ENCODE peak calls at places on chromosomes 6 and 20, in nine cellular contexts. H, N, F, S, G, V, O, J and Y are unnamed samples.
A peak's percentile ranks its signal among the peaks of the same experiment; 100 is the strongest.

GRCh38 chr20:12371955-12372354 is 454.3 kb downstream of the BTBD3 start:
- DNase-seq in N (no peak), V (no peak), G (no peak), F (no peak), O (no peak), H (no peak), J (no peak), S (no peak), Y (no peak)

GRCh38 chr6:56314683-56315523 is 67.5 kb upstream of the COL21A1 start:
- DNase-seq in J (no peak), O (peak; percentile 50), H (peak; percentile 48), V (no peak), G (peak; percentile 77), F (no peak), N (peak; percentile 65), S (no peak), Y (peak; percentile 46)

GRCh38 chr6:41591122-41591521 is 44.9 kb downstream of the FOXP4 start:
- DNase-seq in S (no peak), J (no peak), G (no peak), N (no peak), V (no peak), H (no peak), F (no peak), O (no peak), Y (no peak)

GRCh38 chr6:84150680-84151079 is 76.8 kb downstream of the CEP162 start:
- DNase-seq in J (no peak), N (no peak), F (no peak), V (no peak), G (no peak), O (peak; percentile 88), H (no peak), S (no peak), Y (no peak)

GRCh38 chr6:139591075-139591474 is 216.6 kb upstream of the CITED2 start:
- DNase-seq in O (peak; percentile 63), S (no peak), N (no peak), J (no peak), V (no peak), G (no peak), F (no peak), H (no peak), Y (no peak)

GRCh38 chr6:52543729-52544324 is 33.0 kb downstream of the TRAM2 start:
- DNase-seq in O (peak; percentile 55), J (no peak), S (no peak), G (peak; percentile 32), V (no peak), F (no peak), H (peak; percentile 28), N (peak; percentile 48), Y (no peak)

GRCh38 chr20:20668639-20669038 is 43.8 kb downstream of the RALGAPA2 start:
- DNase-seq in F (no peak), N (no peak), O (no peak), G (no peak), H (no peak), S (no peak), J (no peak), V (no peak), Y (no peak)

GRCh38 chr6:41170547-41171160 is 7.7 kb upstream of the TREM2 start:
- DNase-seq in G (no peak), J (no peak), O (no peak), V (no peak), F (no peak), S (no peak), H (no peak), N (no peak), Y (no peak)

GRCh38 chr20:63653974-63654680 is 903 bp upstream of the STMN3 start:
- DNase-seq in H (no peak), J (no peak), V (no peak), F (no peak), G (no peak), O (no peak), S (no peak), N (no peak), Y (no peak)

GRCh38 chr6:24646771-24647170 is 780 bp upstream of the KIAA0319 start:
- DNase-seq in N (no peak), J (no peak), O (peak; percentile 12), V (no peak), H (no peak), S (no peak), G (no peak), F (no peak), Y (no peak)

DNA sequence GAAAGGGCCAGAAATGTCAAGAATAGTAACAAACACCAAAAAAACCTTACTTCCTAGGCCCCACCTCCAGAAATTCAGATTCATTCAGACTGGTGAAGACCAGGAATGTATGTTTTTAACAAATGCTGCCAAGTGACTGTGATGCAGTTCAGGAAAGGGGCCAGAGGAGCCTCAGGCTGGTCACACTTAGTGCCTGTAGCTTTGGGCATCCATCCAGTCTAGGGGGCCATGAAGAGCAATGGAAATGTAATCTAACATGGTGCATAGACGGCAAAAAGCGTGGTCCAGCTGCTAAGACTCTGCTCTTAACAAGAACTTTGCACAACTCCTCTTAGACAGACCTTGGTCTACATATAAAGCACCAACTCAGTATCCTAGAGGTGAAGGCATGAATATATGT is 7.1 kb downstream of the GJA1 start:
- DNase-seq in S (no peak), O (no peak), F (no peak), V (no peak), J (no peak), G (peak; percentile 30), N (no peak), H (peak; percentile 28), Y (no peak)
- H3K4me1 ChIP-seq in S (no peaks in the 10 kb centered on the region), O (peaks cover 17% of the 10 kb centered on the region), F (peaks cover 9% of the 10 kb centered on the region), V (peaks cover 92% of the 10 kb centered on the region), J (peaks cover 60% of the 10 kb centered on the region), G (peaks cover 59% of the 10 kb centered on the region), N (no peaks in the 10 kb centered on the region), H (peaks cover 5% of the 10 kb centered on the region), Y (peaks cover 5% of the 10 kb centered on the region)

GRCh38 chr6:103872219-103872618 is 987.5 kb downstream of the HACE1 start:
- DNase-seq in V (no peak), J (no peak), N (no peak), S (no peak), O (no peak), F (no peak), G (no peak), H (no peak), Y (no peak)
- TF ChIP-seq CTCF in V (no peak), J (no peak), N (no peak), S (no peak), O (no peak), F (no peak), G (no peak), H (no peak), Y (no peak)

DNA sequence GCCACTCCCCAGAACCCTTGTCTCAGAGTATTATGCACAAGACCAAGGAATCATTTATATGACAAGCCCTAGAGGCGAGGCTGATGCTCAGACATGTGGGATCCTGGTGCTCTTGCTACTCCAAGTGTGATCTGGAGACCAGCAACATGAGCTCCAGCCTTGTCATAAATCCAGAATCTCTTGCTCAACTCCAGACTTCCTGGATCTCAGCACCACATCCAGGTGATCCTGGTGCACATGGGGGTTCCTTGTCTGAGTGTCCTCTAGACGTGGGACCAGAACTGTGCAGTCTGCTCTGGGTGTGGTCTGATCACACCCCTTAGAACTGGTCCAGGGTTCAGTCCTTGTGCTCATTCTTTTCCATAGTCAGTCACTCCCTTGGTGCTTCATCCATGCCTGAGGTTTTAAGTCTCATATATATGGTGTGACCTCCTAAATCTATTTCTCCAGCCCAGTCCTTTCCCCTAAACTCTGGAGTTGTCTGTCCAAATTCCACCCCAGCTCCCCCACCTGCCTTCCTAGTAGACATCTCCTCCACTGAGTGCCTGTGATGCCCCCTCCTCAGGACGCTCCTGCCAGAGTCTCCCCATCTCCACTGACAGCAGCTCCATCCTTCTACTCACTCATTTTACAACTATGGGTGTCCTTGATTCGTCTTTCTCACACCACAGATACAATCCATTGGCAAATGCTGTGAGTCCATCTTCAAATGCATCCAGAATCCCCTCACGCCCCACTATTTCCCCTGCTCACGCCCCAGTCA is 5.1 kb downstream of the HLA-B start:
- DNase-seq in H (no peak), S (no peak), F (no peak), G (no peak), V (no peak), J (no peak), N (no peak), O (no peak), Y (no peak)
- H3K4me1 ChIP-seq in H (peaks cover 5% of the 10 kb centered on the region), S (peaks cover 24% of the 10 kb centered on the region), F (peaks cover 15% of the 10 kb centered on the region), G (peaks cover 7% of the 10 kb centered on the region), V (peaks cover 20% of the 10 kb centered on the region), J (peaks cover 4% of the 10 kb centered on the region), N (no peaks in the 10 kb centered on the region), O (peaks cover 4% of the 10 kb centered on the region), Y (peaks cover 8% of the 10 kb centered on the region)

DNA sequence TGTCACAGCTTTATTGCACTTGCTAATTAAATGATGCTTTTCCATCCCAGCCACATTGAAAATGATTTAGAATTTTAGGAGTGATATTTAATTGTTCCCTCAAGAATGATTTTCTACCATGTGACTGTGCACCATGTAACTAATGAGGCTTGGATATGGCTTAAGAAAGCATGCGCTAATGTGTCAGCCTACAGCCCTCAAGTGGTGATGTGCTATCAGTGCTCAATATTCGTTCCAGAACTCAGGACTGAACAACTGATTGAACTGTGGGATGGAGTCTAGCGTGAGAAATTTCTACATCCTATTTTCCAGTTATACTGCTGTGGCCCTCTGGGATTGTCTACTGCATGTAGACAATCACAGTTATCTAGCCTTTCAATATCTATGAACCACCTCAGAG is 71.5 kb downstream of the PKIB start:
- DNase-seq in G (no peak), V (no peak), H (no peak), N (no peak), F (no peak), S (no peak), J (no peak), O (no peak), Y (no peak)
- TF ChIP-seq CTCF in G (no peak), V (no peak), H (no peak), N (no peak), F (no peak), S (no peak), J (no peak), O (no peak), Y (no peak)